ENCODE peak calls at places on chromosomes 2 and 18, in ten cellular contexts. One of them, this sample, is unnamed. For H3K4me1, the result is how much of the 10 kb centered on the place peaks cover.

GRCh38 chr2:216328347-216328746 is 43.9 kb downstream of the MARCHF4 start:
- DNase-seq in Peyer's patch: no peak
- DNase-seq in cardiac muscle cell: no peak
- DNase-seq in psoas muscle: no peak
- DNase-seq in left ventricle myocardium inferior: no peak
- DNase-seq in sigmoid colon: no peak
- DNase-seq in stomach: no peak
- DNase-seq in lower lobe of right lung: no peak
- DNase-seq in BE2C: no peak
- DNase-seq in fibroblast of lung: no peak
- DNase-seq in this sample: no peak

GRCh38 chr2:217617496-217618085 is 385.2 kb downstream of the TNS1 start:
- DNase-seq in Peyer's patch: no peak
- DNase-seq in cardiac muscle cell: no peak
- DNase-seq in psoas muscle: no peak
- DNase-seq in left ventricle myocardium inferior: no peak
- DNase-seq in sigmoid colon: no peak
- DNase-seq in stomach: no peak
- DNase-seq in lower lobe of right lung: no peak
- DNase-seq in BE2C: no peak
- DNase-seq in fibroblast of lung: peak
- DNase-seq in this sample: no peak

GRCh38 chr2:185771396-185771795 is 32.8 kb downstream of the FSIP2 start:
- DNase-seq in Peyer's patch: no peak
- DNase-seq in cardiac muscle cell: no peak
- DNase-seq in psoas muscle: no peak
- DNase-seq in left ventricle myocardium inferior: no peak
- DNase-seq in sigmoid colon: no peak
- DNase-seq in stomach: no peak
- DNase-seq in lower lobe of right lung: no peak
- DNase-seq in BE2C: no peak
- DNase-seq in fibroblast of lung: no peak
- DNase-seq in this sample: no peak

GRCh38 chr2:201246280-201246679 is 14.1 kb upstream of the CASP8 start:
- DNase-seq in Peyer's patch: no peak
- DNase-seq in cardiac muscle cell: no peak
- DNase-seq in psoas muscle: no peak
- DNase-seq in left ventricle myocardium inferior: no peak
- DNase-seq in sigmoid colon: no peak
- DNase-seq in stomach: no peak
- DNase-seq in lower lobe of right lung: no peak
- DNase-seq in BE2C: no peak
- DNase-seq in fibroblast of lung: no peak
- DNase-seq in this sample: no peak

GRCh38 chr18:8332286-8332685 is 277.0 kb upstream of the RAB12 start:
- DNase-seq in Peyer's patch: no peak
- DNase-seq in cardiac muscle cell: no peak
- DNase-seq in psoas muscle: no peak
- DNase-seq in left ventricle myocardium inferior: no peak
- DNase-seq in sigmoid colon: no peak
- DNase-seq in stomach: no peak
- DNase-seq in lower lobe of right lung: no peak
- DNase-seq in BE2C: no peak
- DNase-seq in fibroblast of lung: no peak
- DNase-seq in this sample: no peak

GRCh38 chr2:171702781-171703556 is 15.7 kb downstream of the DYNC1I2 start:
- DNase-seq in Peyer's patch: no peak
- DNase-seq in cardiac muscle cell: no peak
- DNase-seq in psoas muscle: no peak
- DNase-seq in left ventricle myocardium inferior: no peak
- DNase-seq in sigmoid colon: no peak
- DNase-seq in stomach: no peak
- DNase-seq in lower lobe of right lung: no peak
- DNase-seq in BE2C: no peak
- DNase-seq in fibroblast of lung: peak
- DNase-seq in this sample: no peak

GRCh38 chr2:14219306-14219705 is 413.2 kb upstream of the LRATD1 start:
- DNase-seq in Peyer's patch: no peak
- DNase-seq in cardiac muscle cell: no peak
- DNase-seq in psoas muscle: no peak
- DNase-seq in left ventricle myocardium inferior: no peak
- DNase-seq in sigmoid colon: no peak
- DNase-seq in stomach: no peak
- DNase-seq in lower lobe of right lung: no peak
- DNase-seq in BE2C: no peak
- DNase-seq in fibroblast of lung: no peak
- DNase-seq in this sample: no peak

GRCh38 chr18:13374468-13375301 is 156.1 kb downstream of the LDLRAD4 start:
- DNase-seq in Peyer's patch: no peak
- DNase-seq in cardiac muscle cell: no peak
- DNase-seq in psoas muscle: no peak
- DNase-seq in left ventricle myocardium inferior: no peak
- DNase-seq in sigmoid colon: peak
- DNase-seq in stomach: no peak
- DNase-seq in lower lobe of right lung: no peak
- DNase-seq in BE2C: no peak
- DNase-seq in fibroblast of lung: peak
- DNase-seq in this sample: no peak

GRCh38 chr2:236510049-236510448 is 59.6 kb upstream of the ACKR3 start:
- DNase-seq in Peyer's patch: no peak
- DNase-seq in cardiac muscle cell: no peak
- DNase-seq in psoas muscle: no peak
- DNase-seq in left ventricle myocardium inferior: no peak
- DNase-seq in sigmoid colon: no peak
- DNase-seq in stomach: no peak
- DNase-seq in lower lobe of right lung: no peak
- DNase-seq in BE2C: no peak
- DNase-seq in fibroblast of lung: no peak
- DNase-seq in this sample: no peak

GRCh38 chr18:54033087-54033486 is 191.4 kb downstream of the MBD2 start:
- DNase-seq in Peyer's patch: no peak
- DNase-seq in cardiac muscle cell: no peak
- DNase-seq in psoas muscle: no peak
- DNase-seq in left ventricle myocardium inferior: no peak
- DNase-seq in sigmoid colon: no peak
- DNase-seq in stomach: no peak
- DNase-seq in lower lobe of right lung: no peak
- DNase-seq in BE2C: no peak
- DNase-seq in fibroblast of lung: no peak
- DNase-seq in this sample: no peak

DNA sequence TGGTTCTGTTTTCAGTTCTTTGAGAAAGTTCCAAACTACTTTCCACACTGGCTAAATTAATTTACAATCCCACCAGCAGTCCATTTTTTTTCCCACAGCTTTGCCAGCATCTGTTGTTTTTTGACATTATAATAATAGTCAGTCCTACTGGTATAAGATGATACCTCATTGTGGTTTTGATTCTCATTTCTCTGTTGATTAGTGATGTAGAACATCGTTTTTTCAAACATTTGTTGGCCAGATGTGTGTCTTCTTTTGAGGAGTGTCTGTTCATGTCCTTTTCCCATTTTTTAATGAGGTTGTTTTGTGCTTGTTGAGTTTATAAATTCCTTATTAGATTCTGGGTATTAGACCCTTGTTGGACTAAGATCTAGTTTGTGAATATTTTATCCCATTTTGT is 376.8 kb upstream of the NT5C1B start:
- DNase-seq in Peyer's patch: no peak
- DNase-seq in cardiac muscle cell: no peak
- DNase-seq in psoas muscle: no peak
- DNase-seq in left ventricle myocardium inferior: no peak
- DNase-seq in sigmoid colon: no peak
- DNase-seq in stomach: no peak
- DNase-seq in lower lobe of right lung: no peak
- DNase-seq in BE2C: no peak
- DNase-seq in fibroblast of lung: no peak
- DNase-seq in this sample: no peak
- H3K4me1 ChIP-seq in Peyer's patch: under half
- H3K4me1 ChIP-seq in cardiac muscle cell: under half
- H3K4me1 ChIP-seq in psoas muscle: under half
- H3K4me1 ChIP-seq in left ventricle myocardium inferior: under half
- H3K4me1 ChIP-seq in sigmoid colon: under half
- H3K4me1 ChIP-seq in stomach: under half
- H3K4me1 ChIP-seq in lower lobe of right lung: under half
- H3K4me1 ChIP-seq in BE2C: under half
- H3K4me1 ChIP-seq in fibroblast of lung: under half
- H3K4me1 ChIP-seq in this sample: under half

GRCh38 chr2:237670641-237671040 is 43.3 kb downstream of the LRRFIP1 start:
- DNase-seq in Peyer's patch: no peak
- DNase-seq in cardiac muscle cell: no peak
- DNase-seq in psoas muscle: peak
- DNase-seq in left ventricle myocardium inferior: no peak
- DNase-seq in sigmoid colon: peak
- DNase-seq in stomach: no peak
- DNase-seq in lower lobe of right lung: no peak
- DNase-seq in BE2C: no peak
- DNase-seq in fibroblast of lung: no peak
- DNase-seq in this sample: no peak

GRCh38 chr2:237673130-237673921 is 45.9 kb downstream of the LRRFIP1 start:
- DNase-seq in Peyer's patch: peak
- DNase-seq in cardiac muscle cell: peak
- DNase-seq in psoas muscle: peak
- DNase-seq in left ventricle myocardium inferior: peak
- DNase-seq in sigmoid colon: peak
- DNase-seq in stomach: peak
- DNase-seq in lower lobe of right lung: peak
- DNase-seq in BE2C: peak
- DNase-seq in fibroblast of lung: peak
- DNase-seq in this sample: no peak

GRCh38 chr2:237671466-237672173 is 44.2 kb downstream of the LRRFIP1 start:
- DNase-seq in Peyer's patch: no peak
- DNase-seq in cardiac muscle cell: no peak
- DNase-seq in psoas muscle: no peak
- DNase-seq in left ventricle myocardium inferior: no peak
- DNase-seq in sigmoid colon: peak
- DNase-seq in stomach: no peak
- DNase-seq in lower lobe of right lung: no peak
- DNase-seq in BE2C: no peak
- DNase-seq in fibroblast of lung: no peak
- DNase-seq in this sample: no peak

GRCh38 chr2:237674731-237675276 is 47.4 kb downstream of the LRRFIP1 start:
- DNase-seq in Peyer's patch: peak
- DNase-seq in cardiac muscle cell: peak
- DNase-seq in psoas muscle: peak
- DNase-seq in left ventricle myocardium inferior: peak
- DNase-seq in sigmoid colon: peak
- DNase-seq in stomach: peak
- DNase-seq in lower lobe of right lung: peak
- DNase-seq in BE2C: peak
- DNase-seq in fibroblast of lung: peak
- DNase-seq in this sample: peak

GRCh38 chr2:237672731-237673129 is 45.3 kb downstream of the LRRFIP1 start:
- DNase-seq in Peyer's patch: no peak
- DNase-seq in cardiac muscle cell: no peak
- DNase-seq in psoas muscle: no peak
- DNase-seq in left ventricle myocardium inferior: no peak
- DNase-seq in sigmoid colon: no peak
- DNase-seq in stomach: no peak
- DNase-seq in lower lobe of right lung: no peak
- DNase-seq in BE2C: no peak
- DNase-seq in fibroblast of lung: no peak
- DNase-seq in this sample: no peak
- H3K4me3 ChIP-seq in Peyer's patch: no peak
- H3K4me3 ChIP-seq in cardiac muscle cell: no peak
- H3K4me3 ChIP-seq in psoas muscle: no peak
- H3K4me3 ChIP-seq in left ventricle myocardium inferior: no peak
- H3K4me3 ChIP-seq in sigmoid colon: no peak
- H3K4me3 ChIP-seq in stomach: no peak
- H3K4me3 ChIP-seq in lower lobe of right lung: no peak
- H3K4me3 ChIP-seq in BE2C: no peak
- H3K4me3 ChIP-seq in fibroblast of lung: no peak
- H3K4me3 ChIP-seq in this sample: no peak

DNA sequence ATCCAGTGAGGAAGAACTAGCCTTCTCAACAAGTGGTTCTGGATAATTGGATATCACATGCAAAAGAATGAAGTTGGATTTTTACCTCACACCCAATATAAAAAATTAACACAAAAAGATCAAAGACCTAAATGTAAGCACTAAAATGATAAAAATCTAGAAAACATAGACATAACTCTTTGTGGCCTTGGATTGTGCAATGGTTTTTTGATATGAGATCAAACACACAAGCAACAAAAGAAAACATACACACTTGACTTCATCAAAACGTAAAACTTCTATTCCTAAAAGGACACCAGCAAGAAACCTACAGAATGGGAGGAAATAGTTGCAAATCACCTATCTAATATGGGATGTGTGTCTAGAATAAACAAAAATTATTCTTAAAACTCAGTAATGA is 54.1 kb upstream of the NFE2L2 start:
- DNase-seq in Peyer's patch: no peak
- DNase-seq in cardiac muscle cell: no peak
- DNase-seq in psoas muscle: no peak
- DNase-seq in left ventricle myocardium inferior: no peak
- DNase-seq in sigmoid colon: no peak
- DNase-seq in stomach: no peak
- DNase-seq in lower lobe of right lung: no peak
- DNase-seq in BE2C: no peak
- DNase-seq in fibroblast of lung: no peak
- DNase-seq in this sample: no peak
- TF ChIP-seq CTCF in Peyer's patch: no peak
- TF ChIP-seq CTCF in cardiac muscle cell: no peak
- TF ChIP-seq CTCF in psoas muscle: no peak
- TF ChIP-seq CTCF in left ventricle myocardium inferior: no peak
- TF ChIP-seq CTCF in sigmoid colon: no peak
- TF ChIP-seq CTCF in stomach: no peak
- TF ChIP-seq CTCF in lower lobe of right lung: no peak
- TF ChIP-seq CTCF in BE2C: no peak
- TF ChIP-seq CTCF in fibroblast of lung: no peak
- TF ChIP-seq CTCF in this sample: no peak

GRCh38 chr2:161096336-161096735 is 63.9 kb upstream of the TANK start:
- DNase-seq in Peyer's patch: no peak
- DNase-seq in cardiac muscle cell: no peak
- DNase-seq in psoas muscle: no peak
- DNase-seq in left ventricle myocardium inferior: no peak
- DNase-seq in sigmoid colon: no peak
- DNase-seq in stomach: no peak
- DNase-seq in lower lobe of right lung: no peak
- DNase-seq in BE2C: no peak
- DNase-seq in fibroblast of lung: peak
- DNase-seq in this sample: no peak

GRCh38 chr2:161095314-161095713 is 64.9 kb upstream of the TANK start:
- DNase-seq in Peyer's patch: no peak
- DNase-seq in cardiac muscle cell: no peak
- DNase-seq in psoas muscle: no peak
- DNase-seq in left ventricle myocardium inferior: no peak
- DNase-seq in sigmoid colon: no peak
- DNase-seq in stomach: no peak
- DNase-seq in lower lobe of right lung: no peak
- DNase-seq in BE2C: no peak
- DNase-seq in fibroblast of lung: no peak
- DNase-seq in this sample: no peak

GRCh38 chr2:161088658-161089350 is 71.4 kb upstream of the TANK start:
- DNase-seq in Peyer's patch: no peak
- DNase-seq in cardiac muscle cell: no peak
- DNase-seq in psoas muscle: no peak
- DNase-seq in left ventricle myocardium inferior: no peak
- DNase-seq in sigmoid colon: no peak
- DNase-seq in stomach: no peak
- DNase-seq in lower lobe of right lung: no peak
- DNase-seq in BE2C: no peak
- DNase-seq in fibroblast of lung: no peak
- DNase-seq in this sample: no peak

GRCh38 chr2:161085041-161085598 is 75.1 kb upstream of the TANK start:
- DNase-seq in Peyer's patch: no peak
- DNase-seq in cardiac muscle cell: no peak
- DNase-seq in psoas muscle: no peak
- DNase-seq in left ventricle myocardium inferior: no peak
- DNase-seq in sigmoid colon: no peak
- DNase-seq in stomach: no peak
- DNase-seq in lower lobe of right lung: no peak
- DNase-seq in BE2C: no peak
- DNase-seq in fibroblast of lung: peak
- DNase-seq in this sample: no peak

GRCh38 chr2:161090401-161090800 is 69.8 kb upstream of the TANK start:
- DNase-seq in Peyer's patch: no peak
- DNase-seq in cardiac muscle cell: no peak
- DNase-seq in psoas muscle: peak
- DNase-seq in left ventricle myocardium inferior: no peak
- DNase-seq in sigmoid colon: no peak
- DNase-seq in stomach: peak
- DNase-seq in lower lobe of right lung: no peak
- DNase-seq in BE2C: no peak
- DNase-seq in fibroblast of lung: no peak
- DNase-seq in this sample: no peak
- H3K4me1 ChIP-seq in Peyer's patch: under half
- H3K4me1 ChIP-seq in cardiac muscle cell: under half
- H3K4me1 ChIP-seq in psoas muscle: under half
- H3K4me1 ChIP-seq in left ventricle myocardium inferior: under half
- H3K4me1 ChIP-seq in sigmoid colon: under half
- H3K4me1 ChIP-seq in stomach: under half
- H3K4me1 ChIP-seq in lower lobe of right lung: under half
- H3K4me1 ChIP-seq in BE2C: under half
- H3K4me1 ChIP-seq in fibroblast of lung: under half
- H3K4me1 ChIP-seq in this sample: under half